ENCODE peak calls at places on chromosomes 13 and 19, in nine cellular contexts. One of them, this sample, is unnamed.

GRCh38 chr19:45186509-45187334 is 8.1 kb downstream of the BLOC1S3 start:
- DNase-seq in H1: no peak
- DNase-seq in heart left ventricle: no peak
- DNase-seq in foreskin fibroblast: no peak
- DNase-seq in breast epithelium: no peak
- DNase-seq in HFF-Myc: no peak
- DNase-seq in H7: no peak
- DNase-seq in ascending aorta: no peak
- DNase-seq in cardiac muscle cell: no peak
- DNase-seq in this sample: no peak

GRCh38 chr13:113726961-113727411 is 32.0 kb upstream of the TMEM255B start:
- DNase-seq in H1: no peak
- DNase-seq in ascending aorta: no peak
- DNase-seq in heart left ventricle: no peak
- DNase-seq in cardiac muscle cell: peak
- DNase-seq in HFF-Myc: no peak
- DNase-seq in H7: no peak
- DNase-seq in breast epithelium: no peak
- DNase-seq in foreskin fibroblast: no peak
- DNase-seq in this sample: no peak

GRCh38 chr19:17847538-17848366 is at the start of gene JAK3:
- DNase-seq in ascending aorta: no peak
- DNase-seq in heart left ventricle: peak
- DNase-seq in H1: peak
- DNase-seq in HFF-Myc: no peak
- DNase-seq in breast epithelium: no peak
- DNase-seq in foreskin fibroblast: peak
- DNase-seq in cardiac muscle cell: peak
- DNase-seq in H7: peak
- DNase-seq in this sample: peak

GRCh38 chr19:49224856-49225255 is 67.3 kb downstream of the TRPM4 start:
- DNase-seq in HFF-Myc: no peak
- DNase-seq in H1: peak
- DNase-seq in heart left ventricle: peak
- DNase-seq in breast epithelium: no peak
- DNase-seq in ascending aorta: no peak
- DNase-seq in H7: peak
- DNase-seq in cardiac muscle cell: peak
- DNase-seq in foreskin fibroblast: peak
- DNase-seq in this sample: peak

GRCh38 chr13:109971745-109972090 is 185.3 kb upstream of the IRS2 start:
- DNase-seq in heart left ventricle: no peak
- DNase-seq in HFF-Myc: no peak
- DNase-seq in H1: no peak
- DNase-seq in foreskin fibroblast: no peak
- DNase-seq in cardiac muscle cell: no peak
- DNase-seq in H7: no peak
- DNase-seq in ascending aorta: no peak
- DNase-seq in breast epithelium: no peak
- DNase-seq in this sample: no peak

GRCh38 chr19:31346184-31346583 is 3.1 kb downstream of the TSHZ3 start:
- DNase-seq in cardiac muscle cell: no peak
- DNase-seq in breast epithelium: no peak
- DNase-seq in H7: no peak
- DNase-seq in H1: no peak
- DNase-seq in HFF-Myc: no peak
- DNase-seq in heart left ventricle: no peak
- DNase-seq in ascending aorta: no peak
- DNase-seq in foreskin fibroblast: no peak
- DNase-seq in this sample: no peak

GRCh38 chr13:44013666-44014291 is 134.1 kb downstream of the LACC1 start:
- DNase-seq in HFF-Myc: peak
- DNase-seq in ascending aorta: no peak
- DNase-seq in foreskin fibroblast: peak
- DNase-seq in H7: no peak
- DNase-seq in cardiac muscle cell: peak
- DNase-seq in breast epithelium: no peak
- DNase-seq in H1: no peak
- DNase-seq in heart left ventricle: no peak
- DNase-seq in this sample: no peak

GRCh38 chr19:44626067-44626624 is 12.8 kb downstream of the IGSF23 start:
- DNase-seq in HFF-Myc: peak
- DNase-seq in H7: no peak
- DNase-seq in foreskin fibroblast: peak
- DNase-seq in breast epithelium: peak
- DNase-seq in cardiac muscle cell: peak
- DNase-seq in heart left ventricle: no peak
- DNase-seq in ascending aorta: no peak
- DNase-seq in H1: no peak
- DNase-seq in this sample: peak

GRCh38 chr13:63110431-63110830 is 1694.8 kb upstream of the PCDH20 start:
- DNase-seq in foreskin fibroblast: no peak
- DNase-seq in H1: no peak
- DNase-seq in cardiac muscle cell: no peak
- DNase-seq in breast epithelium: no peak
- DNase-seq in ascending aorta: no peak
- DNase-seq in heart left ventricle: no peak
- DNase-seq in H7: no peak
- DNase-seq in HFF-Myc: no peak
- DNase-seq in this sample: no peak

GRCh38 chr13:63112799-63113395 is 1697.2 kb upstream of the PCDH20 start:
- DNase-seq in cardiac muscle cell: no peak
- DNase-seq in foreskin fibroblast: no peak
- DNase-seq in breast epithelium: no peak
- DNase-seq in heart left ventricle: no peak
- DNase-seq in H1: no peak
- DNase-seq in HFF-Myc: no peak
- DNase-seq in ascending aorta: no peak
- DNase-seq in H7: no peak
- DNase-seq in this sample: no peak

DNA sequence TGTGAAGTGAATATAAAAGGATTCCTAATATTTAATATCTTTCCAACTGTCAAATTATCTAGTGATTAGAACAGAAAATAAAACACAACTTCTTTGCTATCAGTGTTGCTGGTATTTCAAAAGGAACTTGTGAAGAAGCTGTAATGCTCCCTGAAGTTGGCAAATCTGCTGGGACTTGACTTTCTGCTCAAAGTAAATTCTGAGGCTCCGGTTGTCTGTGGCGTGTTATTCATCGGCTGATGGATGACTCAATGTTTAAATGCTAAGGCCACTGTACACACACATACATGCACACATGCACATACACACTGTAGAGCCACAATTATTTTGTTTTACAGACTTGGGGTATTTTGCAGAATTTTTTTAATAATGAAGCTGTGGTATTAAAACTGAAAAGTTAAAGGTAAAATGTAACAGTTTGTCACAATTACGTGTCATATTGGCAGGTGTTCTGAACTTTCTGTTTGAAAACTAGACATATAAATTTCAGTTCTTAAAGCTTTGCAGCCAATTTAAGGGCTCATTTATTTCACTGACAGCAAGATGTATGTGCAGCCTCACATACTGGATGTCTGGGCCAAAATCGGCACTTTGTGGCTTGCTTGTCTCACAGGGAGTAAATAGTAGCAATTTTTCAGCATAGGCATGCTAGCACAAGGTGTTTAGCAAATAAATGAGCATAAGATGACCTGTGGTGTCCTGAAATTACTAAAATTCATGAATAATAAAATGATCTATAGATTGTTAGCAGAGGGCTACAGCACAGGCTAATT is 1691.7 kb upstream of the PCDH20 start:
- DNase-seq in H1: no peak
- DNase-seq in breast epithelium: no peak
- DNase-seq in ascending aorta: no peak
- DNase-seq in foreskin fibroblast: no peak
- DNase-seq in HFF-Myc: no peak
- DNase-seq in cardiac muscle cell: peak
- DNase-seq in H7: no peak
- DNase-seq in heart left ventricle: no peak
- DNase-seq in this sample: no peak
- H3K4me3 ChIP-seq in H1: no peak
- H3K4me3 ChIP-seq in breast epithelium: no peak
- H3K4me3 ChIP-seq in ascending aorta: no peak
- H3K4me3 ChIP-seq in foreskin fibroblast: no peak
- H3K4me3 ChIP-seq in HFF-Myc: no peak
- H3K4me3 ChIP-seq in cardiac muscle cell: no peak
- H3K4me3 ChIP-seq in H7: no peak
- H3K4me3 ChIP-seq in heart left ventricle: no peak
- H3K4me3 ChIP-seq in this sample: no peak

GRCh38 chr13:41827507-41828213 is 133.2 kb downstream of the VWA8 start:
- DNase-seq in H1: no peak
- DNase-seq in heart left ventricle: no peak
- DNase-seq in foreskin fibroblast: peak
- DNase-seq in ascending aorta: no peak
- DNase-seq in HFF-Myc: peak
- DNase-seq in H7: no peak
- DNase-seq in cardiac muscle cell: peak
- DNase-seq in breast epithelium: no peak
- DNase-seq in this sample: no peak

GRCh38 chr13:41821195-41821594 is 139.7 kb downstream of the VWA8 start:
- DNase-seq in heart left ventricle: no peak
- DNase-seq in cardiac muscle cell: no peak
- DNase-seq in H1: no peak
- DNase-seq in foreskin fibroblast: no peak
- DNase-seq in HFF-Myc: no peak
- DNase-seq in breast epithelium: no peak
- DNase-seq in ascending aorta: no peak
- DNase-seq in H7: peak
- DNase-seq in this sample: no peak

GRCh38 chr13:41823486-41823885 is 137.4 kb downstream of the VWA8 start:
- DNase-seq in foreskin fibroblast: no peak
- DNase-seq in heart left ventricle: no peak
- DNase-seq in breast epithelium: no peak
- DNase-seq in HFF-Myc: no peak
- DNase-seq in H1: no peak
- DNase-seq in H7: no peak
- DNase-seq in cardiac muscle cell: no peak
- DNase-seq in ascending aorta: no peak
- DNase-seq in this sample: no peak

GRCh38 chr13:41825691-41826090 is 135.2 kb downstream of the VWA8 start:
- DNase-seq in heart left ventricle: no peak
- DNase-seq in HFF-Myc: no peak
- DNase-seq in breast epithelium: no peak
- DNase-seq in foreskin fibroblast: no peak
- DNase-seq in H1: no peak
- DNase-seq in H7: no peak
- DNase-seq in ascending aorta: no peak
- DNase-seq in cardiac muscle cell: no peak
- DNase-seq in this sample: no peak

DNA sequence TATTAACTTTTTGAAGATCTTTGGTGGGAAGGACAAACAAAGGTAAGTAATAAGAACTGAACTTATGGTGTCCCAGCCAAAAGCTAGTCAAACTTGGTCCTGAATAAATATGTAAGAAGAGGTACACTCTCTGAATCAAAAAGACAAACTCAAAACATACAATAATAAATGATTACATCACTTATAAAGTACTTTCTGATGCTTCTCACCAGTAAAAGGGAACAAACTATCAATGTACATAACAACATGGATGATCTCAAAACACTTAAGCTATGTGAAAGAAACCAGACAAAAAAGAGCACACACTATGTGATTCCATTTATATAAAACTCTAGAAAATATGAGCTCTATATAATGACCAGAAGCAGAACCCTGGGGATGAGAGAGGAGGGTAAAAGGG is 138.3 kb downstream of the VWA8 start:
- DNase-seq in heart left ventricle: no peak
- DNase-seq in ascending aorta: no peak
- DNase-seq in breast epithelium: no peak
- DNase-seq in cardiac muscle cell: no peak
- DNase-seq in HFF-Myc: no peak
- DNase-seq in H1: no peak
- DNase-seq in foreskin fibroblast: no peak
- DNase-seq in H7: no peak
- DNase-seq in this sample: no peak
- H3K4me3 ChIP-seq in heart left ventricle: no peak
- H3K4me3 ChIP-seq in ascending aorta: no peak
- H3K4me3 ChIP-seq in breast epithelium: no peak
- H3K4me3 ChIP-seq in cardiac muscle cell: no peak
- H3K4me3 ChIP-seq in HFF-Myc: no peak
- H3K4me3 ChIP-seq in H1: no peak
- H3K4me3 ChIP-seq in foreskin fibroblast: no peak
- H3K4me3 ChIP-seq in H7: no peak
- H3K4me3 ChIP-seq in this sample: no peak

GRCh38 chr19:35746087-35746462 is 624 bp downstream of the PSENEN start:
- DNase-seq in H7: no peak
- DNase-seq in H1: no peak
- DNase-seq in foreskin fibroblast: no peak
- DNase-seq in cardiac muscle cell: no peak
- DNase-seq in ascending aorta: no peak
- DNase-seq in heart left ventricle: no peak
- DNase-seq in HFF-Myc: no peak
- DNase-seq in breast epithelium: no peak
- DNase-seq in this sample: no peak

GRCh38 chr19:35745328-35746086 is at the start of the genes PSENEN and U2AF1L4:
- DNase-seq in ascending aorta: peak
- DNase-seq in breast epithelium: peak
- DNase-seq in foreskin fibroblast: peak
- DNase-seq in H7: peak
- DNase-seq in H1: peak
- DNase-seq in HFF-Myc: peak
- DNase-seq in heart left ventricle: peak
- DNase-seq in cardiac muscle cell: peak
- DNase-seq in this sample: peak

GRCh38 chr19:35746556-35746955 is 1.1 kb downstream of the PSENEN start:
- DNase-seq in H7: no peak
- DNase-seq in foreskin fibroblast: no peak
- DNase-seq in heart left ventricle: no peak
- DNase-seq in HFF-Myc: no peak
- DNase-seq in H1: no peak
- DNase-seq in cardiac muscle cell: no peak
- DNase-seq in ascending aorta: no peak
- DNase-seq in breast epithelium: no peak
- DNase-seq in this sample: no peak

GRCh38 chr19:35750167-35750566 is 1.8 kb downstream of the LIN37 start:
- DNase-seq in cardiac muscle cell: no peak
- DNase-seq in HFF-Myc: no peak
- DNase-seq in H7: no peak
- DNase-seq in heart left ventricle: no peak
- DNase-seq in breast epithelium: no peak
- DNase-seq in foreskin fibroblast: no peak
- DNase-seq in H1: no peak
- DNase-seq in ascending aorta: no peak
- DNase-seq in this sample: no peak

DNA sequence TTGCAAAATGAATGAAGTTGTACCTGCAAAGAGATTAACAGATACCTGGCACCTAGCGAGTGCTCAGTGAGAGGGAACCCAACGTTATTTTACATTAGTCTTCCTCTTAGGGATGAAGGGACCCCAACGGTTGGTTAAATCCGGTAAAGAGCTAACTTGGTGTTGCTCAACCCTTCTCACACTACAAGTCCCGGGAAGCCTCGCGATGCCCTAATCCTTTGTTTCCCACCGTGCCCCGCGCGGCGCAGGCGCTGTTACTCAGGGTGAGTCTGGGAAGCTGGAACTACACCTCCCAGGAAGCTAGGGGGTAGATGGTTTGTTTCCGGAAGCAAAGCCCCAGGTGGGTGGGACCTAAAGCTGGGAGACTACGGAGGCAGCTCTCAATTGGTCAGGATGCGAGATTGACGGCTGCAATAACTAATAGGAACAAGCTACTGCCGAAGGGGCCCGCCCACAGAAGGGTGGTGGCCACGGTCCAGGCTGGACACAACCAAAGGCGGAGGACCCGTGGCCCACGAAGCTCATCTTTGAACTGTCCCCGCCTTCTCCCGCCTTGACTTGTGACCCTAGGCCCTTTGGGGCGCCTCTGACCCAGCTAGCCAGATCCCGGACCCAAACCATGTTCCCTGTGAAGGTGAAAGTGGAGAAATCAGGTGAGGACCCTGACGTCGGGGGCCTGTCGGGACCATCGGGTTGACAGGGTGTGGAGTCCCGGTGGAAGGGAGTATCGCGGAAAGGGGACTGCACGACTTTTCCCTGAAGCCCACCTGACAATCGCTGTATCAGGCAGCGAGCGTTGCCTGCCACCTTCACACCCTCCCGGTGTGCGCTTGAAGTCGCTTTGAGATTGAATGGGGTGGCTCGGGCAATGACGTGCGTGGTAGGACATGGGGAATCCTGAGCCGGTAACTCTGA is at the start of gene LIN37:
- DNase-seq in breast epithelium: peak
- DNase-seq in H7: peak
- DNase-seq in foreskin fibroblast: peak
- DNase-seq in cardiac muscle cell: peak
- DNase-seq in heart left ventricle: peak
- DNase-seq in H1: peak
- DNase-seq in HFF-Myc: peak
- DNase-seq in ascending aorta: peak
- DNase-seq in this sample: peak
- H3K4me3 ChIP-seq in breast epithelium: peak
- H3K4me3 ChIP-seq in H7: peak
- H3K4me3 ChIP-seq in foreskin fibroblast: peak
- H3K4me3 ChIP-seq in cardiac muscle cell: peak
- H3K4me3 ChIP-seq in heart left ventricle: peak
- H3K4me3 ChIP-seq in H1: peak
- H3K4me3 ChIP-seq in HFF-Myc: peak
- H3K4me3 ChIP-seq in ascending aorta: peak
- H3K4me3 ChIP-seq in this sample: peak

GRCh38 chr19:54430306-54431254 is 15.3 kb downstream of the TTYH1 start:
- DNase-seq in foreskin fibroblast: no peak
- DNase-seq in heart left ventricle: no peak
- DNase-seq in breast epithelium: no peak
- DNase-seq in ascending aorta: no peak
- DNase-seq in cardiac muscle cell: peak
- DNase-seq in H1: no peak
- DNase-seq in H7: peak
- DNase-seq in HFF-Myc: no peak
- DNase-seq in this sample: peak
- H3K4me3 ChIP-seq in foreskin fibroblast: no peak
- H3K4me3 ChIP-seq in heart left ventricle: peak
- H3K4me3 ChIP-seq in breast epithelium: peak
- H3K4me3 ChIP-seq in ascending aorta: no peak
- H3K4me3 ChIP-seq in cardiac muscle cell: peak
- H3K4me3 ChIP-seq in H1: peak
- H3K4me3 ChIP-seq in H7: peak
- H3K4me3 ChIP-seq in HFF-Myc: no peak
- H3K4me3 ChIP-seq in this sample: no peak